ENCODE peak calls at places on chromosomes 3 and 15, in five cellular contexts. J is pancreas, W is hepatocyte, H is heart left ventricle, F is ovary. G is an unnamed sample.

GRCh38 chr15:83284563-83285283 is at the start of gene BNC1:
- DNase-seq in J (no peak), W (peak; percentile 23), H (no peak), F (no peak), G (no peak)

GRCh38 chr3:78734048-78734637 is 1033.7 kb downstream of the ROBO1 start:
- DNase-seq in J (no peak), W (no peak), H (no peak), F (no peak), G (no peak)

GRCh38 chr3:98151241-98151640 is 4.0 kb downstream of the OR5H14 start:
- DNase-seq in J (no peak), W (no peak), H (no peak), F (no peak), G (no peak)

GRCh38 chr3:151281671-151282334 is 3.5 kb upstream of the P2RY14 start:
- DNase-seq in J (no peak), W (no peak), H (no peak), F (no peak), G (no peak)

GRCh38 chr3:57227204-57227929 is at the start of gene APPL1:
- DNase-seq in J (peak; percentile 92), W (peak; percentile 96), H (peak; percentile 98), F (peak; percentile 96), G (peak; percentile 97)

GRCh38 chr3:134663646-134664456 is 13.0 kb upstream of the KY start:
- DNase-seq in J (no peak), W (no peak), H (no peak), F (no peak), G (no peak)

GRCh38 chr3:5494913-5495519 is 307.5 kb downstream of the EDEM1 start:
- DNase-seq in J (no peak), W (no peak), H (no peak), F (no peak), G (no peak)

GRCh38 chr3:101102678-101103296 is 109.6 kb upstream of the ABI3BP start:
- DNase-seq in J (no peak), W (peak; percentile 11), H (no peak), F (no peak), G (no peak)

GRCh38 chr3:65995030-65995429 is 43.7 kb downstream of the MAGI1 start:
- DNase-seq in J (no peak), W (peak; percentile 40), H (no peak), F (no peak), G (no peak)

GRCh38 chr3:31770822-31771326 is 210.2 kb downstream of the OSBPL10 start:
- DNase-seq in J (no peak), W (no peak), H (no peak), F (no peak), G (no peak)

GRCh38 chr3:104556372-104557078 is 810.2 kb upstream of the ALCAM start:
- DNase-seq in J (no peak), W (no peak), H (no peak), F (no peak), G (no peak)

GRCh38 chr15:101445562-101446526 is 43.7 kb downstream of the PCSK6 start:
- DNase-seq in J (no peak), W (peak; percentile 59), H (peak; percentile 83), F (no peak), G (no peak)

GRCh38 chr15:72532991-72533601 is 59.0 kb downstream of the ARIH1 start:
- DNase-seq in J (no peak), W (no peak), H (no peak), F (no peak), G (no peak)

GRCh38 chr3:112794622-112795172 is 52.0 kb downstream of the CD200R1L start:
- DNase-seq in J (no peak), W (peak; percentile 26), H (no peak), F (no peak), G (no peak)

GRCh38 chr3:171283248-171284222 is 176.7 kb downstream of the TNIK start:
- DNase-seq in J (no peak), W (no peak), H (no peak), F (no peak), G (no peak)

GRCh38 chr3:127682576-127682975 is 9.8 kb downstream of the ABTB1 start:
- DNase-seq in J (no peak), W (no peak), H (peak; percentile 41), F (peak; percentile 30), G (no peak)

GRCh38 chr15:43347114-43347513 is 16.7 kb upstream of the LCMT2 start:
- DNase-seq in J (no peak), W (no peak), H (no peak), F (no peak), G (no peak)

GRCh38 chr3:156705761-156706631 is 31.6 kb downstream of the TIPARP start:
- DNase-seq in J (no peak), W (no peak), H (no peak), F (no peak), G (no peak)

GRCh38 chr3:148975696-148976095 is 15.6 kb upstream of the GYG1 start:
- DNase-seq in J (no peak), W (no peak), H (no peak), F (no peak), G (no peak)

GRCh38 chr3:10223676-10224639 is 24.3 kb upstream of the TATDN2 start:
- DNase-seq in J (no peak), W (no peak), H (no peak), F (no peak), G (peak; percentile 54)

GRCh38 chr3:1717524-1717923 is 381.1 kb upstream of the CNTN4 start:
- DNase-seq in J (no peak), W (no peak), H (no peak), F (no peak), G (no peak)

GRCh38 chr15:88571153-88572029 is 24.9 kb upstream of the DET1 start:
- DNase-seq in J (no peak), W (peak; percentile 28), H (peak; percentile 67), F (no peak), G (no peak)

GRCh38 chr3:146195030-146195429 is 34.0 kb upstream of the PLOD2 start:
- DNase-seq in J (no peak), W (no peak), H (no peak), F (no peak), G (no peak)

GRCh38 chr3:94252316-94252715 is 189.5 kb downstream of the NSUN3 start:
- DNase-seq in J (no peak), W (no peak), H (no peak), F (no peak), G (no peak)

GRCh38 chr15:63605816-63606215 is 8.6 kb downstream of the FBXL22 start:
- DNase-seq in J (no peak), W (no peak), H (no peak), F (no peak), G (no peak)

GRCh38 chr3:46693038-46693896 is at the start of gene ALS2CL:
- DNase-seq in J (peak; percentile 81), W (peak; percentile 87), H (peak; percentile 79), F (peak; percentile 67), G (peak; percentile 84)

GRCh38 chr3:132220986-132221385 is 96.2 kb upstream of the ACP3 start:
- DNase-seq in J (no peak), W (no peak), H (no peak), F (no peak), G (no peak)

GRCh38 chr3:195897081-195897852 is 11.1 kb downstream of the TNK2 start:
- DNase-seq in J (peak; percentile 46), W (peak; percentile 51), H (peak; percentile 63), F (peak; percentile 70), G (peak; percentile 38)

GRCh38 chr15:70879386-70879785 is 12.8 kb downstream of the THAP10 start:
- DNase-seq in J (no peak), W (no peak), H (no peak), F (no peak), G (no peak)

GRCh38 chr3:197692641-197693040 is 44.1 kb downstream of the RUBCN start:
- DNase-seq in J (no peak), W (no peak), H (no peak), F (no peak), G (no peak)

GRCh38 chr3:179898024-179898423 is 138.7 kb downstream of the PEX5L start:
- DNase-seq in J (no peak), W (peak; percentile 65), H (no peak), F (no peak), G (no peak)

DNA sequence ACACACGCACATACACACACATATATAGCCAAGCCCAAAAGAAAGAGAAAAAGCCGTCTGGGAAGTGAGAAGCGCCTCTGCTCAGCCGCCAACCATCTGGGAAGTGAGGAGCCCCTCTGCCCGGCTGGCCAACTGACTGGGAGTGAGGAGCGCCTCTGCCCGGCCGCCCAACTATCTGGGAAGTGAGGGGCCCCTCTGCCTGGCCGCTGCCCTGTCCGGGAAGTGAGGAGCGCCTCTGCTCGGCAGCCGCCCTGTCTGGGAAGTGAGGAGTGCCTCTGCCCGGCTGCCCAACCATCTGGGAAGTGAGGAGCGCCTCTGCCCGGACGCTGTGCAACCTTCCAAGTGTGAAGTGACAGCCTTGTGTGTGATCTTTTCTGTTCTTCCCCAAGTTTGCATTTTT is 49.2 kb downstream of the FHIT start:
- DNase-seq in J (no peak), W (no peak), H (no peak), F (no peak), G (no peak)
- H3K4me1 ChIP-seq in J (peaks cover 7% of the 10 kb centered on the region), W (no peaks in the 10 kb centered on the region), H (no peaks in the 10 kb centered on the region), F (no peaks in the 10 kb centered on the region), G (no peaks in the 10 kb centered on the region)

DNA sequence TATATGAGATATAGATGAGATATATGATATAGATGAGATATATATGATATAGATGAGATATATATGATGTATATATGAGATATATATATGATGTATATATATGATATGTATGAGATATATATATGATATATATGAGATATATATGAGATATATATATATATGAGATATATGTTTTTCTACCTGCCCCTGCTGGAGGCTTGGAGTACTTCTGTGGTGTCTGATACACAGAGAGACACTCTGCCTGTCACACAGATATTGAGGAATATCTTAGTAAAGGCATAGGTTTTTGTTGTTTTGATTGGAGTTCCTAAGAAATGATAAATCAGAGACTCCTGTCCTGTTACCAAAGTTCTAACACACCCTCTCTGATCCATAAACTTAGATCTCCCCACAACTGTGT is 43.0 kb downstream of the TMEM41A start:
- DNase-seq in J (no peak), W (no peak), H (no peak), F (no peak), G (no peak)
- TF ChIP-seq CTCF in J (no peak), W (no peak), H (no peak), F (no peak), G (no peak)

DNA sequence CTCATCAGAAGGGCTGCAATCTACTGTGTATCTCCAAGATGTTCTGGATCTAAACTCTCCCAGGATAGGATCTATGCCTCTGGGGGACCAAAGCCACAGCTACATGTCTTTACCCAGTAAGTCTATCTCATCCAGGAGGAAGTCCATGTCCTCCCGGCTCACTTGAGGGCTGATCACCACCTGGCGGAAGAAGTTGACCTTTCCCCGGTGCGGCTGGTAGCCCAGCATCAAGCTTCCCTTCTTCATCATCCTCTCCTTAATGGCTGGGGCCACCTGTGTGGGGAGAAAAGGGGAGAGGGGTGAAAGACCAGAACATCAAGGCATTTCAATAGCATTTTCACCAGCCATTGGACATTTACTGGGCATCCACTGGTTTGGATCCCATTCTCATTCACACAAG is 121.7 kb downstream of the TGFBR2 start:
- DNase-seq in J (no peak), W (no peak), H (peak; percentile 51), F (no peak), G (no peak)
- H3K9me3 ChIP-seq in J (no peaks in the 10 kb centered on the region), W (no peaks in the 10 kb centered on the region), H (no peaks in the 10 kb centered on the region), F (no peaks in the 10 kb centered on the region), G (no peaks in the 10 kb centered on the region)

DNA sequence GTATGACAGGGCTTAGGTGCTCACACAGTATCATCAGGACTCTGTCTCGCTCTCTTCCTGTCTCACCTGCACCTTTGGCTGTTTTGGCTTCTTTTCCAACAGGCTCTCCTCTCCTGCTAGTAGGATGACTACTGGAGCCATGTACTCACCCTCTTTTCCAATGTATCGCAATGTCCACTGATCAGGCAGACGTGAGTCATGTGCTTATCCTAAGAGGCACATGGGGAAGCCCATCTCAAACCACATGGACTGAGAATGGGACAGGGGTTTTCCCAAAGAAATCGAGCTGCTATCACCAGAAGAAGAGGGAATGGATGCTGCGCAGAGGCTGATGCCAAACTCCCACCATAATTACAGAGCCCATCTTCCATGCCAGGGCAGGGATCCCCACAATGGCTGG is 180.6 kb downstream of the IL5RA start:
- DNase-seq in J (no peak), W (no peak), H (no peak), F (no peak), G (no peak)
- H3K4me1 ChIP-seq in J (no peaks in the 10 kb centered on the region), W (no peaks in the 10 kb centered on the region), H (no peaks in the 10 kb centered on the region), F (no peaks in the 10 kb centered on the region), G (no peaks in the 10 kb centered on the region)